ENCODE peak calls at places on chromosomes 4 and X, in four cellular contexts. One of them, this sample, is unnamed.

GRCh38 chr4:123804171-123804721 is 407.7 kb downstream of the SPRY1 start:
- DNase-seq in substantia nigra: no peak
- DNase-seq in AG04450: no peak
- DNase-seq in OCI-LY7: no peak
- DNase-seq in this sample: no peak

GRCh38 chr4:2377241-2377640 is 41.2 kb downstream of the ZFYVE28 start:
- DNase-seq in OCI-LY7: no peak
- DNase-seq in substantia nigra: no peak
- DNase-seq in AG04450: no peak
- DNase-seq in this sample: no peak

GRCh38 chr4:54093609-54094240 is 6.2 kb upstream of the GSX2 start:
- DNase-seq in OCI-LY7: no peak
- DNase-seq in AG04450: no peak
- DNase-seq in substantia nigra: no peak
- DNase-seq in this sample: no peak

GRCh38 chr4:55781341-55781740 is 38.2 kb upstream of the EXOC1L start:
- DNase-seq in AG04450: no peak
- DNase-seq in OCI-LY7: no peak
- DNase-seq in substantia nigra: no peak
- DNase-seq in this sample: no peak

GRCh38 chrX:136166221-136166855 is 19.0 kb downstream of the FHL1 start:
- DNase-seq in OCI-LY7: peak
- DNase-seq in AG04450: no peak
- DNase-seq in substantia nigra: no peak
- DNase-seq in this sample: no peak

GRCh38 chrX:115949900-115950822 is 220.4 kb upstream of the AGTR2 start:
- DNase-seq in AG04450: no peak
- DNase-seq in substantia nigra: peak
- DNase-seq in OCI-LY7: no peak
- DNase-seq in this sample: peak

GRCh38 chrX:19555236-19555635 is 39.9 kb upstream of the MAP3K15 start:
- DNase-seq in substantia nigra: no peak
- DNase-seq in AG04450: no peak
- DNase-seq in OCI-LY7: no peak
- DNase-seq in this sample: no peak

GRCh38 chrX:114077773-114078172 is 506.1 kb upstream of the HTR2C start:
- DNase-seq in substantia nigra: no peak
- DNase-seq in AG04450: no peak
- DNase-seq in OCI-LY7: no peak
- DNase-seq in this sample: no peak

GRCh38 chr4:1416051-1416947 is 10.1 kb upstream of the NKX1-1 start:
- DNase-seq in OCI-LY7: no peak
- DNase-seq in AG04450: no peak
- DNase-seq in substantia nigra: no peak
- DNase-seq in this sample: no peak

GRCh38 chr4:3723232-3723642 is 42.9 kb upstream of the ADRA2C start:
- DNase-seq in substantia nigra: no peak
- DNase-seq in AG04450: no peak
- DNase-seq in OCI-LY7: no peak
- DNase-seq in this sample: no peak

GRCh38 chr4:28373601-28374000 is 1513.0 kb downstream of the STIM2 start:
- DNase-seq in AG04450: no peak
- DNase-seq in substantia nigra: no peak
- DNase-seq in OCI-LY7: no peak
- DNase-seq in this sample: no peak

GRCh38 chrX:103063918-103064434 is at the start of gene BEX1:
- DNase-seq in AG04450: no peak
- DNase-seq in OCI-LY7: no peak
- DNase-seq in substantia nigra: peak
- DNase-seq in this sample: peak

GRCh38 chrX:95760356-95760755 is 924.3 kb upstream of the DIAPH2 start:
- DNase-seq in OCI-LY7: no peak
- DNase-seq in substantia nigra: no peak
- DNase-seq in AG04450: no peak
- DNase-seq in this sample: no peak

GRCh38 chr4:17010426-17011087 is 112.1 kb upstream of the LDB2 start:
- DNase-seq in OCI-LY7: no peak
- DNase-seq in substantia nigra: no peak
- DNase-seq in AG04450: no peak
- DNase-seq in this sample: no peak

GRCh38 chr4:78129383-78130108 is 72.4 kb downstream of the FRAS1 start:
- DNase-seq in substantia nigra: no peak
- DNase-seq in AG04450: no peak
- DNase-seq in OCI-LY7: no peak
- DNase-seq in this sample: no peak